ENCODE peak calls at places on chromosomes 5 and 9, in six cellular contexts. I, B, N, X, A and S are unnamed samples. For H3K36me3, the result is how much of the 10 kb centered on the place peaks cover.

GRCh38 chr9:78041971-78042370 is 10.4 kb upstream of the GNAQ start:
- DNase-seq in B (no peak), X (no peak), N (no peak), A (no peak), I (no peak), S (no peak)

GRCh38 chr9:91915524-91916266 is 34.3 kb downstream of the ROR2 start:
- DNase-seq in X (no peak), B (no peak), N (no peak), A (no peak), I (no peak), S (peak)

GRCh38 chr9:109789582-109790360 is 9.8 kb downstream of the PALM2AKAP2 start:
- DNase-seq in A (no peak), X (no peak), I (no peak), B (no peak), N (no peak), S (no peak)

GRCh38 chr5:101424530-101425175 is 521.6 kb upstream of the ST8SIA4 start:
- DNase-seq in I (no peak), B (no peak), X (peak), N (no peak), A (no peak), S (no peak)

GRCh38 chr5:102554728-102555127 is 55.9 kb upstream of the SLCO6A1 start:
- DNase-seq in A (peak), B (no peak), X (no peak), I (no peak), N (no peak), S (no peak)

GRCh38 chr9:97536480-97536879 is 35.0 kb downstream of the TMOD1 start:
- DNase-seq in X (no peak), N (no peak), I (no peak), A (no peak), B (no peak), S (no peak)

GRCh38 chr9:87336407-87336806 is 161.3 kb upstream of the DAPK1 start:
- DNase-seq in A (peak), B (no peak), X (no peak), N (no peak), I (no peak), S (no peak)

GRCh38 chr5:10863763-10864383 is 102.8 kb upstream of the DAP start:
- DNase-seq in I (no peak), A (peak), N (peak), X (peak), B (no peak), S (peak)

GRCh38 chr5:169168288-169168687 is 132.7 kb downstream of the SLIT3 start:
- DNase-seq in N (no peak), A (no peak), I (no peak), B (no peak), X (no peak), S (no peak)

GRCh38 chr5:73007051-73007450 is 51.2 kb downstream of the FCHO2 start:
- DNase-seq in B (no peak), A (no peak), X (no peak), I (no peak), N (no peak), S (no peak)

GRCh38 chr5:169670769-169671525 is 33.9 kb downstream of the DOCK2 start:
- DNase-seq in A (no peak), I (no peak), B (no peak), N (peak), X (no peak), S (no peak)

GRCh38 chr5:27276119-27276518 is 237.7 kb upstream of the CDH9 start:
- DNase-seq in N (no peak), I (no peak), X (no peak), B (no peak), A (no peak), S (no peak)

GRCh38 chr5:64612349-64612961 is 77.8 kb upstream of the SHISAL2B start:
- DNase-seq in N (no peak), I (no peak), B (no peak), X (peak), A (peak), S (peak)

GRCh38 chr9:134641173-134641985 is at the start of gene COL5A1:
- DNase-seq in N (peak), X (peak), B (peak), A (no peak), I (peak), S (peak)

GRCh38 chr9:114590328-114590727 is 2.8 kb downstream of the ATP6V1G1 start:
- DNase-seq in I (no peak), B (no peak), N (no peak), X (no peak), A (no peak), S (no peak)

GRCh38 chr5:141245250-141245717 is at the start of gene PCDHB15:
- DNase-seq in N (peak), I (no peak), B (peak), X (no peak), A (peak), S (no peak)

GRCh38 chr5:55370291-55370925 is 62.6 kb downstream of the MTREX start:
- DNase-seq in X (no peak), N (no peak), B (no peak), I (no peak), A (no peak), S (no peak)
- H3K36me3 ChIP-seq in X (under half), N (under half), B (under half), I (half or more), A (half or more), S (under half)

GRCh38 chr5:138936968-138937345 is 61.8 kb upstream of the LRRTM2 start:
- DNase-seq in I (no peak), N (no peak), A (no peak), X (no peak), B (no peak), S (no peak)

GRCh38 chr5:138936225-138936967 is 61.3 kb upstream of the LRRTM2 start:
- DNase-seq in X (no peak), I (no peak), N (no peak), A (no peak), B (no peak), S (no peak)

GRCh38 chr5:138933522-138934290 is 58.6 kb upstream of the LRRTM2 start:
- DNase-seq in B (no peak), X (no peak), N (no peak), I (peak), A (no peak), S (no peak)

GRCh38 chr5:138934971-138935370 is 59.8 kb upstream of the LRRTM2 start:
- DNase-seq in N (no peak), I (no peak), B (no peak), A (no peak), X (no peak), S (no peak)

GRCh38 chr5:138935466-138935865 is 60.3 kb upstream of the LRRTM2 start:
- DNase-seq in X (no peak), I (no peak), N (no peak), A (no peak), B (no peak), S (peak)
- TF ChIP-seq POLR2A in X (no peak), I (no peak), N (no peak), A (peak), B (no peak), S (no peak)

DNA sequence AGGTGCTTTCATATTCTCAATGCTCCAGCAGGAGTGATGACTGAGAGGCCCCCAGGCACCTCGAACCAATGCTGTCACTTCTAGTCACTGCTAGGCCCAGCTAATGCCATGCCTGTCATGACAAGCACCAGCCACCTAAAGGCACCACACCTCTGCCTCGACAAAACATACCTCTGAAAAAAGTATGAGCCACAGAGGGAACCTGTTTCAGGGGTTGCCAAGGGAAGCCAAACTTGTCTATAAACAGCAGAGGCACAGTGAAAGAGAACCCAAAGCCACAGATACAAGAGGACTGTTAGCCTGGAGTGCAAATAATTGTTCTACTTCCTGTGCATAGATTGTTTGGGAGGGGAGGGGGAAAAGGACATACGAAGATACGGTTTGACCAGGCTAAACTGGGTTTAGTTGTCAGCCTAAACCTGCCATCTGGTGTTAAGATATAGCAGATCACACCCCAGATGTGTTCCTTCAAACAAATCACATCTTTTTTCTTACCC is 45.9 kb downstream of the BNC2 start:
- DNase-seq in N (no peak), I (peak), X (peak), A (no peak), B (no peak), S (no peak)
- TF ChIP-seq CTCF in N (no peak), I (no peak), X (peak), A (no peak), B (no peak), S (no peak)

GRCh38 chr9:131469369-131469768 is 33.3 kb upstream of the POMT1 start:
- DNase-seq in A (no peak), I (peak), X (no peak), B (peak), N (no peak), S (peak)

GRCh38 chr9:131469951-131470350 is 32.8 kb upstream of the POMT1 start:
- DNase-seq in A (no peak), X (no peak), I (peak), N (no peak), B (peak), S (no peak)

GRCh38 chr9:131470581-131470991 is 32.1 kb upstream of the POMT1 start:
- DNase-seq in B (peak), X (no peak), A (no peak), I (peak), N (no peak), S (no peak)

GRCh38 chr9:131467214-131467935 is 35.3 kb upstream of the POMT1 start:
- DNase-seq in A (no peak), I (peak), X (no peak), N (no peak), B (peak), S (peak)

GRCh38 chr9:131468031-131468430 is 34.7 kb upstream of the POMT1 start:
- DNase-seq in A (no peak), X (no peak), N (no peak), B (no peak), I (peak), S (no peak)
- H3K36me3 ChIP-seq in A (half or more), X (half or more), N (half or more), B (under half), I (half or more), S (half or more)

GRCh38 chr9:94256007-94256406 is 3.1 kb upstream of the ZNF169 start:
- DNase-seq in A (no peak), I (no peak), X (no peak), N (no peak), B (no peak), S (no peak)

GRCh38 chr9:94259077-94259847 is at the start of gene ZNF169:
- DNase-seq in A (peak), X (peak), N (peak), I (peak), B (peak), S (peak)
- TF ChIP-seq POLR2A in A (peak), X (peak), N (peak), I (no peak), B (peak), S (no peak)

GRCh38 chr9:120152295-120152694 is 427.7 kb downstream of the CDK5RAP2 start:
- DNase-seq in X (no peak), A (no peak), I (no peak), B (no peak), N (no peak), S (no peak)
- TF ChIP-seq CTCF in X (no peak), A (no peak), I (no peak), B (no peak), N (no peak), S (no peak)